ENCODE peak calls at places on chromosomes 16 and 17, in four cellular contexts. One of them, this sample, is unnamed.
A peak's percentile ranks its signal among the peaks of the same experiment; 100 is the strongest.

GRCh38 chr17:15498107-15498506 is 30.7 kb upstream of the CDRT4 start:
- DNase-seq in A549: peak; percentile 38
- DNase-seq in IMR-90: no peak
- DNase-seq in K562: peak; percentile 17
- DNase-seq in this sample: no peak

GRCh38 chr16:87550510-87550961 is 51.8 kb upstream of the JPH3 start:
- DNase-seq in IMR-90: no peak
- DNase-seq in A549: peak; percentile 25
- DNase-seq in K562: peak; percentile 71
- DNase-seq in this sample: no peak

GRCh38 chr17:80658821-80659220 is 114.2 kb downstream of the RPTOR start:
- DNase-seq in IMR-90: no peak
- DNase-seq in A549: no peak
- DNase-seq in K562: no peak
- DNase-seq in this sample: no peak

GRCh38 chr17:66540131-66540781 is 237.8 kb downstream of the PRKCA start:
- DNase-seq in A549: no peak
- DNase-seq in K562: no peak
- DNase-seq in IMR-90: peak; percentile 91
- DNase-seq in this sample: no peak

GRCh38 chr17:66379539-66379938 is 77.1 kb downstream of the PRKCA start:
- DNase-seq in A549: no peak
- DNase-seq in IMR-90: no peak
- DNase-seq in K562: no peak
- DNase-seq in this sample: no peak

GRCh38 chr17:40317345-40317873 is 8.4 kb downstream of the RARA start:
- DNase-seq in A549: peak; percentile 86
- DNase-seq in IMR-90: peak; percentile 70
- DNase-seq in K562: peak; percentile 72
- DNase-seq in this sample: no peak

GRCh38 chr17:8072339-8072726 is 15.2 kb downstream of the ALOX12B start:
- DNase-seq in K562: no peak
- DNase-seq in IMR-90: no peak
- DNase-seq in A549: no peak
- DNase-seq in this sample: no peak

GRCh38 chr16:608019-608418 is 18.2 kb downstream of the RAB40C start:
- DNase-seq in A549: no peak
- DNase-seq in K562: no peak
- DNase-seq in IMR-90: no peak
- DNase-seq in this sample: no peak

GRCh38 chr17:56879280-56879679 is 34.6 kb downstream of the TRIM25 start:
- DNase-seq in IMR-90: no peak
- DNase-seq in K562: no peak
- DNase-seq in A549: no peak
- DNase-seq in this sample: no peak

GRCh38 chr16:73371584-73372319 is 323.8 kb upstream of the ZFHX3 start:
- DNase-seq in A549: no peak
- DNase-seq in IMR-90: no peak
- DNase-seq in K562: no peak
- DNase-seq in this sample: no peak

GRCh38 chr16:67969286-67970039 is 1.0 kb upstream of the SLC12A4 start:
- DNase-seq in IMR-90: no peak
- DNase-seq in K562: peak; percentile 66
- DNase-seq in A549: no peak
- DNase-seq in this sample: no peak

GRCh38 chr16:24075929-24076716 is 180.0 kb upstream of the CACNG3 start:
- DNase-seq in IMR-90: no peak
- DNase-seq in K562: peak; percentile 62
- DNase-seq in A549: no peak
- DNase-seq in this sample: peak; percentile 21
- TF ChIP-seq ELK1 in IMR-90: no peak
- TF ChIP-seq ELK1 in K562: no peak
- TF ChIP-seq ELK1 in A549: no peak
- TF ChIP-seq ELK1 in this sample: no peak

DNA sequence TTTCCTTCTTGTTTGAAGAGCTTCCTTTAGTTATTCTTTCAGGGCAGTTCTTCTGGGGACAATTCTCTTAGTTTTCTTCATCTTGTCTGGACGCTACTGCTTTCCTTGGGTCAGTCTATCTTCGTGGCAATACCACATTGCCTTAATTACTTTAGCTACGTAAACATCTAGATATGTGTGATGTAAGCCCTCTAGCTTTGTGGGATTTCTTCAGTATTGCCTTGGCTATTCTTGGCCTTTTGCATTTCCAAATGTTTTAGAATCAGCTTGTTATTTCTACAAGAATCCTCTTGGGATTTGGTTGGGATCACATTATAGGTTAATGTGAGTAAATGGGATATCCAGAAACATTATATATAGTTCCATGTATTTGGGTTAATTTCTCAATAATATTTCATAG is 9.0 kb upstream of the ST6GALNAC2 start:
- DNase-seq in K562: no peak
- DNase-seq in A549: no peak
- DNase-seq in IMR-90: no peak
- DNase-seq in this sample: no peak
- TF ChIP-seq ELK1 in K562: no peak
- TF ChIP-seq ELK1 in A549: no peak
- TF ChIP-seq ELK1 in IMR-90: no peak
- TF ChIP-seq ELK1 in this sample: no peak

DNA sequence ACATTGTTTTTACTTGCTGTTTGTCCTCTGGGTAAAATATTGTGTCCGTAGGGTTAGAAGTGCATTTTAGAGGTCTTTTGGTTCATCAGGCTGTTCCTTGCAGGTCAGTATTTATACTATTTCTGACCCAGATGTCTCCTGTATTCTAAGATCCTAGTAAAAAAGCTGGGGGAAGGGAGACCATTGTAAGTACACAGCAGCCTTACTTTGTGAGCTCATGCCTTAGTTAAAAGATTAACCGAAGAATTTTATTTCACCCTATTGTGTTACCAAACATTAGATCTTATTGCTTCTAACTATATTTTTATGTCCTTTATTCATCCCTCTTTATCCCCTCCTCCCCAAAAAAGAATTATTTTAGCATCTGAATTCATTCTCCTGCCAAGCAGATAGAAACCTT is 444.1 kb upstream of the RBFOX1 start:
- DNase-seq in A549: no peak
- DNase-seq in IMR-90: no peak
- DNase-seq in K562: no peak
- DNase-seq in this sample: no peak
- TF ChIP-seq ELK1 in A549: no peak
- TF ChIP-seq ELK1 in IMR-90: no peak
- TF ChIP-seq ELK1 in K562: no peak
- TF ChIP-seq ELK1 in this sample: no peak

DNA sequence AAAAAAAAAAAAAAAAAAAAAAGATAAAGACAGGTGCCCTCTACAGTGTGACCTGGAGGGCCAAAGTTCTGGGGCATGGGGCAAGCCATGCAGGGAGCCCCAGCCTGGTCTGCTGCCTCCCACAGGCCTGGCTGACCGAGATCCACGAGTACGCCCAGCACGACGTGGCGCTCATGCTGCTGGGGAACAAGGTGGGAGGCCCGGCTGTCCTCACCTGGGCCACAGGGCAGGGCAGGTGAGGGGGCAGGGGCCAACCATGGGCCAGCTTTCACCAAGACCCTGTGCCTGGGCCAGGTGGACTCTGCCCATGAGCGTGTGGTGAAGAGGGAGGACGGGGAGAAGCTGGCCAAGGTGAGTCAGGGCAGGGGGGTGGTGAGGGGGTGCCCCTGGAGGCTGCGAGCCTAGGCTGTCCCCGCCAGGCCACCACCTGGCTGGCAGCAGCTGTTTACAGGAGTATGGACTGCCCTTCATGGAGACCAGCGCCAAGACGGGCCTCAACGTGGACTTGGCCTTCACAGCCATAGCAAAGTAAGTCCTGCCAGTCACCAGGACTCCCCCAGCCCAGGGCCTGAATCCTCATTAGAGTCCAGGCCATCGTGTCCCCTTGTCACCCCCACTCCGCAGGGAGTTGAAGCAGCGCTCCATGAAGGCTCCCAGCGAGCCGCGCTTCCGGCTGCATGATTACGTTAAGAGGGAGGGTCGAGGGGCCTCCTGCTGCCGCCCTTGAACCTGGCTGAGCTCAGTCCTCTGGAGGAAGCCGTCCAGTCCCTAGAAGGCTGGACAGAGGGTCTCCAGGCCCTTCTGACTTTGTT is 2.7 kb upstream of the TRAF7 start:
- DNase-seq in A549: peak; percentile 63
- DNase-seq in K562: peak; percentile 34
- DNase-seq in IMR-90: no peak
- DNase-seq in this sample: no peak
- TF ChIP-seq ELK1 in A549: no peak
- TF ChIP-seq ELK1 in K562: no peak
- TF ChIP-seq ELK1 in IMR-90: no peak
- TF ChIP-seq ELK1 in this sample: no peak

This sample was measured in GM12878.